ENCODE peak calls at places on chromosomes 13 and 19, in seven cellular contexts. Y is neuronal stem cell, W is IMR-90, U is heart left ventricle, I is DND-41, M is thyroid gland, G is fibroblast of lung. J is an unnamed sample.
A peak's percentile ranks its signal among the peaks of the same experiment; 100 is the strongest.

GRCh38 chr19:11196406-11197287 is 698 bp downstream of the KANK2 start:
- DNase-seq in Y (no peak), W (peak; percentile 28), U (peak; percentile 66), I (no peak), M (peak; percentile 38), G (peak; percentile 31), J (peak; percentile 92)

GRCh38 chr19:47729468-47729798 is 15.9 kb upstream of the NOP53 start:
- DNase-seq in Y (no peak), W (peak; percentile 85), U (peak; percentile 65), I (no peak), M (peak; percentile 85), G (peak; percentile 92), J (peak; percentile 79)

GRCh38 chr13:46334008-46334407 is 53.0 kb downstream of the RUBCNL start:
- DNase-seq in Y (no peak), W (no peak), U (no peak), I (no peak), M (no peak), G (no peak), J (no peak)

GRCh38 chr13:95360464-95361097 is 59.3 kb upstream of the ABCC4 start:
- DNase-seq in Y (no peak), W (peak; percentile 49), U (no peak), I (no peak), M (no peak), G (peak; percentile 29), J (no peak)

GRCh38 chr13:28056970-28057712 is 43.2 kb downstream of the FLT3 start:
- DNase-seq in Y (no peak), W (no peak), U (no peak), I (no peak), M (no peak), G (no peak), J (no peak)

GRCh38 chr19:27972291-27973040 is 1240.5 kb downstream of the UQCRFS1 start:
- DNase-seq in Y (no peak), W (no peak), U (no peak), I (no peak), M (no peak), G (peak; percentile 90), J (no peak)

GRCh38 chr19:7618771-7619510 is 10.4 kb downstream of the XAB2 start:
- DNase-seq in Y (no peak), W (no peak), U (no peak), I (no peak), M (peak; percentile 98), G (no peak), J (no peak)

GRCh38 chr19:49657493-49658138 is 8.0 kb downstream of the IRF3 start:
- DNase-seq in Y (no peak), W (no peak), U (no peak), I (no peak), M (no peak), G (no peak), J (no peak)

GRCh38 chr19:1408300-1409203 is 1.2 kb downstream of the DAZAP1 start:
- DNase-seq in Y (peak; percentile 35), W (peak; percentile 50), U (peak; percentile 59), I (peak; percentile 57), M (peak; percentile 66), G (peak; percentile 56), J (peak; percentile 83)

GRCh38 chr13:30520571-30520970 is 54.8 kb upstream of the HMGB1 start:
- DNase-seq in Y (no peak), W (peak; percentile 85), U (no peak), I (no peak), M (no peak), G (peak; percentile 77), J (no peak)

GRCh38 chr19:56504581-56504980 is 3.1 kb upstream of the ZNF471 start:
- DNase-seq in Y (no peak), W (peak; percentile 68), U (no peak), I (no peak), M (no peak), G (peak; percentile 65), J (no peak)

GRCh38 chr13:95176611-95177259 is 124.5 kb downstream of the ABCC4 start:
- DNase-seq in Y (no peak), W (peak; percentile 36), U (no peak), I (no peak), M (no peak), G (peak; percentile 93), J (no peak)

GRCh38 chr19:33724723-33725060 is 72.0 kb upstream of the KCTD15 start:
- DNase-seq in Y (no peak), W (no peak), U (no peak), I (no peak), M (no peak), G (no peak), J (peak; percentile 46)

GRCh38 chr19:41860419-41861097 is 503 bp downstream of the RPS19 start:
- DNase-seq in Y (no peak), W (no peak), U (peak; percentile 47), I (peak; percentile 37), M (peak; percentile 14), G (peak; percentile 22), J (no peak)

GRCh38 chr13:44854264-44855060 is 134.8 kb downstream of the NUFIP1 start:
- DNase-seq in Y (no peak), W (peak; percentile 11), U (peak; percentile 84), I (no peak), M (peak; percentile 51), G (no peak), J (no peak)

GRCh38 chr13:33286143-33286542 is 588 bp upstream of the STARD13 start:
- DNase-seq in Y (no peak), W (no peak), U (no peak), I (no peak), M (peak; percentile 53), G (no peak), J (no peak)

GRCh38 chr19:16588089-16588823 is 16.0 kb upstream of the SLC35E1 start:
- DNase-seq in Y (no peak), W (peak; percentile 19), U (no peak), I (peak; percentile 82), M (no peak), G (peak; percentile 50), J (peak; percentile 65)

DNA sequence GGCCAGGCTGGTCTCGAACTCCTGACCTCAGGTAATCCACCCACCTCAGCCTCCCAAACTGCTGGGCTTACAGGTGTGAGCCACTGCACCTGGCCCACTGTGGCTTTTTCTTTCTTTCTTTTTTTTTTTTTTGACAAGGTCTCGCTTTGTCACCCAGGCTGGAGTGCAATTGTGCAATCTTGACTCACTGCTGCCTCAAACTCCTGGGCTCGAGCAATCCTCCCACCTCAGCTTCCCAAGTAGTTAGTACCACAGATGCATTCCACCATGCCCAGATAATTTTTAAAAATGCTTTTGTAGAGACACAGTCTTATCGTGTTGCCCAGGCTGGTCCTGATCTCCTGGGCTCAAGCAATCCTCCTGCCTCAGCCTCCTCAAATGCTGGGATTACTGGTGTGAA is 12.1 kb upstream of the FCGBP start:
- DNase-seq in Y (no peak), W (no peak), U (no peak), I (no peak), M (no peak), G (no peak), J (no peak)
- H3K27me3 ChIP-seq in Y (no peaks in the 10 kb centered on the region), W (no peaks in the 10 kb centered on the region), U (no peaks in the 10 kb centered on the region), I (no peaks in the 10 kb centered on the region), M (no peaks in the 10 kb centered on the region), G (no peaks in the 10 kb centered on the region), J (no peaks in the 10 kb centered on the region)

GRCh38 chr19:18900700-18901502 is 4.9 kb upstream of the CERS1 start:
- DNase-seq in Y (no peak), W (no peak), U (no peak), I (no peak), M (no peak), G (no peak), J (no peak)
- H3K36me3 ChIP-seq in Y (peaks cover 18% of the 10 kb centered on the region), W (peaks cover 50% of the 10 kb centered on the region), U (peaks cover 8% of the 10 kb centered on the region), I (peaks cover 59% of the 10 kb centered on the region), M (peaks cover 40% of the 10 kb centered on the region), G (peaks cover 20% of the 10 kb centered on the region), J (no peaks in the 10 kb centered on the region)

DNA sequence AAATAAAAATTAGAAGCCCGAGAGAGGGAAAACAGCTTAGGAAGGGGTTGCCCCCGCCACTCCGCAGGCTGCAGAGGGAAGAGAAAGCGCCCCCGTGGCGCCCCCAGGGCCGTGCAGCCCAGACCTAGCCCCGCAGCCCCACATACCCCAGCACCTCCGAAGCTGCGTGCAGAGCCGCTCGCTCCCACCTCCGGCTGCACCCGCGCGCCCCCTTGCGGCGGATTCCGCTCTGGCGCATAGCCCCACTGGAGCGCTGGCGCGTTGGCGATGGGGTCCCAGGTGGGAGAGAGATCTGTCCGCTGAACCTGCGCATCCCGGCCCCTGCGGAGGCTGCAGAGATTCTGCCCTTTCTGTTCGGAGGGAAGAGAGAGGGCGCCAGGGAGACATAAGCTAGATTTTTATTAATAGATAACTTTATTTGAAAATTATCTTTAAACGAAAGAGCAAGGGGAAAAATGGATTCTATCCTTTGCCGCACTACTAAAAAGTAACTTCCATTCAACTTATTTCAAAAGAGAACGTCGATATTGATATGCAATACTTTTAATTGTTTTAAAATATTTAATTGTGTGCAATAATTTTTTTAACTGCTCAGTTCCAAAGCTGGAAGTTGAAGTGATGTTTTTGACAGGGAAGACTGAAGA is 11.7 kb upstream of the CLN5 start:
- DNase-seq in Y (peak; percentile 73), W (peak; percentile 24), U (peak; percentile 79), I (peak; percentile 79), M (peak; percentile 78), G (peak; percentile 28), J (peak; percentile 96)
- H3K4me3 ChIP-seq in Y (no peak overlapping the region), W (peak overlapping the region; percentile 44), U (peak overlapping the region; percentile 29), I (no peak overlapping the region), M (no peak overlapping the region), G (peak overlapping the region; percentile 43), J (no peak overlapping the region)

DNA sequence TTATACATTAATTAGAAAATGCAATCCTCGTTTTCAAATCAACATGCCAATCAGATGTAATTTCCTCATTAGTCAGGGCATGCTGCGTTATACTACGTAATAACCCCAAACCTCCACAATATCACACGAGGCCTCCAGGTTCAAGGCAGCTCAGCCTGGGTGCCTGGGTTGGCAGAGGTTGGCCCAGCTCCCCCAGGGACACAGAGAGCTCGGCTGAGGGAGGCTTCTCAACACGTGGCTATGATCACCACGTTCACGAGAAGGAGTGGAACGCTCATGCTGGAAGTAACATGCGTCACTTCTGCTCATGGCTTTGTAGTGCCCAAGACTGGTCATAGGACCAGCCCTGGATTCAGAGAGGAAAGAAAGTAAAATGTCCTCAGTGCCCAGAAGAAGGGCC is 144.9 kb upstream of the SOX1 start:
- DNase-seq in Y (no peak), W (no peak), U (no peak), I (no peak), M (no peak), G (no peak), J (no peak)
- H3K27me3 ChIP-seq in Y (peaks cover 11% of the 10 kb centered on the region), W (no peaks in the 10 kb centered on the region), U (peaks cover 59% of the 10 kb centered on the region), I (peaks cover under 1% of the 10 kb centered on the region), M (no peaks in the 10 kb centered on the region), G (no peaks in the 10 kb centered on the region), J (no peaks in the 10 kb centered on the region)

GRCh38 chr19:19354007-19354406 is 33.4 kb downstream of the MAU2 start:
- DNase-seq in Y (no peak), W (no peak), U (no peak), I (no peak), M (no peak), G (no peak), J (no peak)
- H3K36me3 ChIP-seq in Y (peaks cover 51% of the 10 kb centered on the region), W (peaks cover 73% of the 10 kb centered on the region), U (peaks cover 45% of the 10 kb centered on the region), I (peaks cover 71% of the 10 kb centered on the region), M (peaks cover 67% of the 10 kb centered on the region), G (peaks cover 34% of the 10 kb centered on the region), J (peaks cover 28% of the 10 kb centered on the region)

GRCh38 chr13:51244637-51245405 is 22.6 kb downstream of the FAM124A start:
- DNase-seq in Y (no peak), W (no peak), U (no peak), I (no peak), M (peak; percentile 36), G (no peak), J (peak; percentile 35)
- H3K4me3 ChIP-seq in Y (no peak overlapping the region), W (no peak overlapping the region), U (no peak overlapping the region), I (no peak overlapping the region), M (no peak overlapping the region), G (no peak overlapping the region), J (no peak overlapping the region)